ENCODE peak calls at places on chromosomes 6 and 20, in seven cellular contexts. K, C, J, W, D, Y and A are unnamed samples.

GRCh38 chr6:112362827-112363565 is 15.9 kb downstream of the RFPL4B start:
- DNase-seq in J (no peak), C (peak; percentile 2), D (no peak), Y (no peak), K (no peak), W (peak; percentile 40), A (no peak)

GRCh38 chr6:134757911-134758361 is 192.0 kb downstream of the ALDH8A1 start:
- DNase-seq in D (no peak), C (peak; percentile 18), W (no peak), K (peak; percentile 14), J (no peak), Y (no peak), A (no peak)

GRCh38 chr6:30591008-30591407 is 19.8 kb downstream of the ABCF1 start:
- DNase-seq in C (peak; percentile 71), K (peak; percentile 67), Y (no peak), D (no peak), W (peak; percentile 65), J (no peak), A (no peak)

GRCh38 chr20:14220986-14221385 is 116.4 kb downstream of the FLRT3 start:
- DNase-seq in W (no peak), D (no peak), K (no peak), Y (no peak), C (no peak), J (no peak), A (no peak)

GRCh38 chr20:49666906-49667305 is 46.8 kb downstream of the B4GALT5 start:
- DNase-seq in K (no peak), D (no peak), Y (no peak), J (no peak), C (no peak), W (no peak), A (no peak)

GRCh38 chr6:38445321-38445720 is 194.4 kb downstream of the BTBD9 start:
- DNase-seq in W (peak; percentile 7), D (no peak), K (no peak), C (no peak), J (no peak), Y (no peak), A (no peak)

GRCh38 chr20:18669241-18670019 is 81.6 kb downstream of the DTD1 start:
- DNase-seq in J (no peak), W (no peak), D (no peak), C (no peak), K (no peak), Y (no peak), A (no peak)

GRCh38 chr6:225121-225721 is 67.1 kb upstream of the DUSP22 start:
- DNase-seq in Y (no peak), W (no peak), K (no peak), D (no peak), J (no peak), C (no peak), A (peak; percentile 33)

GRCh38 chr6:142786476-142786875 is 158.5 kb downstream of the HIVEP2 start:
- DNase-seq in J (no peak), K (no peak), W (peak; percentile 77), D (no peak), C (no peak), Y (no peak), A (no peak)

GRCh38 chr20:61218886-61219480 is 33.1 kb upstream of the CDH4 start:
- DNase-seq in J (no peak), W (peak; percentile 63), K (peak; percentile 12), C (peak; percentile 58), D (no peak), Y (no peak), A (no peak)

GRCh38 chr6:116895935-116896334 is 18.9 kb downstream of the RFX6 start:
- DNase-seq in W (no peak), C (no peak), K (no peak), D (no peak), J (no peak), Y (no peak), A (no peak)
- H3K9ac ChIP-seq in W (no peak overlapping the region), C (no peak overlapping the region), K (no peak overlapping the region), D (no peak overlapping the region), J (no peak overlapping the region), Y (no peak overlapping the region), A (no peak overlapping the region)

GRCh38 chr20:60105404-60105803 is 147.2 kb downstream of the CDH26 start:
- DNase-seq in W (no peak), Y (no peak), C (no peak), K (no peak), J (no peak), D (no peak), A (peak; percentile 55)
- H3K9ac ChIP-seq in W (no peak overlapping the region), Y (no peak overlapping the region), C (no peak overlapping the region), K (no peak overlapping the region), J (no peak overlapping the region), D (no peak overlapping the region), A (no peak overlapping the region)

GRCh38 chr6:26028753-26029569 is 58.3 kb upstream of the HFE start:
- DNase-seq in Y (no peak), D (no peak), J (no peak), K (no peak), C (peak; percentile 56), W (no peak), A (peak; percentile 83)
- H3K9ac ChIP-seq in Y (no peak overlapping the region), D (peak overlapping the region; percentile 73), J (no peak overlapping the region), K (no peak overlapping the region), C (no peak overlapping the region), W (no peak overlapping the region), A (peak overlapping the region; percentile 28)

GRCh38 chr6:109478222-109478805 is 4.7 kb downstream of the ZBTB24 start:
- DNase-seq in C (no peak), J (no peak), Y (no peak), W (peak; percentile 48), K (no peak), D (no peak), A (no peak)

GRCh38 chr6:109477725-109478124 is 5.3 kb downstream of the ZBTB24 start:
- DNase-seq in D (no peak), K (no peak), Y (no peak), W (no peak), C (no peak), J (no peak), A (no peak)

GRCh38 chr6:109475625-109476024 is 7.4 kb downstream of the ZBTB24 start:
- DNase-seq in K (no peak), D (no peak), C (no peak), Y (no peak), W (no peak), J (no peak), A (no peak)

GRCh38 chr6:109478848-109479624 is 4.0 kb downstream of the ZBTB24 start:
- DNase-seq in Y (no peak), C (no peak), W (peak; percentile 23), K (no peak), D (no peak), J (no peak), A (no peak)

GRCh38 chr6:109477184-109477583 is 5.8 kb downstream of the ZBTB24 start:
- DNase-seq in J (no peak), K (no peak), W (no peak), D (no peak), Y (no peak), C (no peak), A (no peak)
- H3K9ac ChIP-seq in J (no peak overlapping the region), K (no peak overlapping the region), W (peak overlapping the region; percentile 58), D (no peak overlapping the region), Y (no peak overlapping the region), C (no peak overlapping the region), A (no peak overlapping the region)

GRCh38 chr6:123769431-123769830 is 34.2 kb upstream of the NKAIN2 start:
- DNase-seq in C (no peak), W (no peak), J (no peak), D (no peak), K (no peak), Y (no peak), A (no peak)
- H3K9ac ChIP-seq in C (no peak overlapping the region), W (no peak overlapping the region), J (no peak overlapping the region), D (no peak overlapping the region), K (no peak overlapping the region), Y (no peak overlapping the region), A (no peak overlapping the region)

DNA sequence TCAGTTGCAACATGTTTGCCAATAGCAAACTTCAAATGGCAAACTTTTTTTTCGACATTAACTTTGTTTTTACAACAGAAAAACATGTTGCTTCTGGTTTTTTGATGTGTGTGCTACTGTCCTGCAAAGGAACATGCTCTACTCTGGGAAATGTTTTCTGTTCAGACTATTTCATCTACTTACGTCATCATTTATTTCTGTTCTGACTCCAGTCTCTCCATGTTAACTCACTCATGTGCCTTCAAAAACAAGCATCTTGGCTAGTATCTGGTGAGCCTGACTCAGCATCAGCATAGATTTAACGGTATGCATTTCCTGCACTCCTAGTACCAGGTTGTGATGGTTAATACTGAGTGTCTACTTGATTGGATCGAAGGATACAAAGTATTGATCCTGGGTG is 36.1 kb upstream of the MAP7 start:
- DNase-seq in Y (no peak), W (peak; percentile 91), C (peak; percentile 91), D (no peak), J (no peak), K (peak; percentile 98), A (no peak)
- H3K9ac ChIP-seq in Y (no peak overlapping the region), W (peak overlapping the region; percentile 42), C (peak overlapping the region; percentile 57), D (no peak overlapping the region), J (no peak overlapping the region), K (no peak overlapping the region), A (no peak overlapping the region)

GRCh38 chr6:18425218-18425617 is 38.1 kb downstream of the RNF144B start:
- DNase-seq in J (no peak), D (no peak), Y (no peak), C (no peak), K (no peak), W (no peak), A (no peak)
- H3K9ac ChIP-seq in J (no peak overlapping the region), D (no peak overlapping the region), Y (no peak overlapping the region), C (no peak overlapping the region), K (no peak overlapping the region), W (no peak overlapping the region), A (no peak overlapping the region)

GRCh38 chr6:132401941-132402275 is 633 bp upstream of the MOXD1 start:
- DNase-seq in J (no peak), C (no peak), Y (no peak), K (no peak), W (peak; percentile 40), D (no peak), A (peak; percentile 61)

GRCh38 chr6:132399376-132400074 is 1.8 kb downstream of the MOXD1 start:
- DNase-seq in D (no peak), C (peak; percentile 29), Y (no peak), K (peak; percentile 61), J (no peak), W (peak; percentile 73), A (no peak)

GRCh38 chr6:132404330-132404729 is 3.1 kb upstream of the MOXD1 start:
- DNase-seq in W (no peak), K (no peak), Y (no peak), D (no peak), J (no peak), C (no peak), A (no peak)

GRCh38 chr6:132401120-132401940 is at the start of gene MOXD1:
- DNase-seq in W (peak; percentile 90), K (peak; percentile 47), J (no peak), Y (peak; percentile 32), D (peak; percentile 65), C (peak; percentile 58), A (peak; percentile 88)

GRCh38 chr6:132400641-132401119 is 595 bp downstream of the MOXD1 start:
- DNase-seq in J (no peak), C (peak; percentile 23), Y (no peak), W (peak; percentile 64), K (no peak), D (no peak), A (no peak)
- H3K9ac ChIP-seq in J (no peak overlapping the region), C (peak overlapping the region; percentile 90), Y (peak overlapping the region; percentile 26), W (peak overlapping the region; percentile 88), K (peak overlapping the region; percentile 79), D (peak overlapping the region; percentile 86), A (no peak overlapping the region)

GRCh38 chr20:5654557-5654956 is 95.6 kb upstream of the SHLD1 start:
- DNase-seq in K (peak; percentile 89), W (peak; percentile 95), Y (no peak), C (peak; percentile 91), D (no peak), J (no peak), A (no peak)
- H3K9ac ChIP-seq in K (no peak overlapping the region), W (peak overlapping the region; percentile 73), Y (no peak overlapping the region), C (peak overlapping the region; percentile 87), D (peak overlapping the region; percentile 36), J (no peak overlapping the region), A (no peak overlapping the region)